ENCODE peak calls at places on chromosome 12, in eight cellular contexts. F, N, M, U, X, W, S and H are unnamed samples.

GRCh38 chr12:93990832-93991748 is 157.3 kb upstream of the PLXNC1 start:
- DNase-seq in F (no peak), N (peak; percentile 64), M (no peak), U (no peak), X (peak; percentile 39), W (peak; percentile 36), S (no peak), H (peak; percentile 53)

GRCh38 chr12:89968151-89968699 is 259.6 kb upstream of the ATP2B1 start:
- DNase-seq in F (no peak), N (no peak), M (no peak), U (no peak), X (no peak), W (no peak), S (no peak), H (no peak)

GRCh38 chr12:130650131-130650530 is 66.0 kb downstream of the RIMBP2 start:
- DNase-seq in F (no peak), N (no peak), M (no peak), U (no peak), X (no peak), W (no peak), S (no peak), H (no peak)

GRCh38 chr12:67698711-67699603 is 50.4 kb downstream of the DYRK2 start:
- DNase-seq in F (no peak), N (peak; percentile 67), M (no peak), U (peak; percentile 53), X (no peak), W (no peak), S (peak; percentile 57), H (no peak)

GRCh38 chr12:89016970-89017778 is 335.1 kb downstream of the DUSP6 start:
- DNase-seq in F (no peak), N (peak; percentile 62), M (no peak), U (peak; percentile 90), X (peak; percentile 13), W (peak; percentile 63), S (no peak), H (peak; percentile 62)

GRCh38 chr12:20305470-20305869 is 62.9 kb upstream of the PDE3A start:
- DNase-seq in F (no peak), N (peak; percentile 7), M (no peak), U (no peak), X (no peak), W (no peak), S (no peak), H (no peak)

GRCh38 chr12:25942709-25943108 is 15.8 kb upstream of the RASSF8 start:
- DNase-seq in F (no peak), N (peak; percentile 32), M (no peak), U (no peak), X (no peak), W (no peak), S (no peak), H (no peak)

GRCh38 chr12:52920937-52921336 is 16.1 kb upstream of the KRT8 start:
- DNase-seq in F (no peak), N (no peak), M (no peak), U (peak; percentile 19), X (no peak), W (no peak), S (no peak), H (peak; percentile 74)

GRCh38 chr12:70305794-70306193 is 60.3 kb upstream of the KCNMB4 start:
- DNase-seq in F (no peak), N (peak; percentile 51), M (no peak), U (no peak), X (no peak), W (no peak), S (no peak), H (no peak)

GRCh38 chr12:57726151-57726883 is 12.2 kb downstream of the AGAP2 start:
- DNase-seq in F (peak; percentile 21), N (peak; percentile 67), M (no peak), U (peak; percentile 88), X (peak; percentile 73), W (peak; percentile 95), S (no peak), H (peak; percentile 83)

GRCh38 chr12:113259499-113259953 is 38.3 kb downstream of the TPCN1 start:
- DNase-seq in F (no peak), N (no peak), M (no peak), U (no peak), X (peak; percentile 91), W (peak; percentile 86), S (no peak), H (no peak)

GRCh38 chr12:120598674-120599463 is 17.7 kb upstream of the POP5 start:
- DNase-seq in F (no peak), N (peak; percentile 31), M (no peak), U (peak; percentile 44), X (no peak), W (peak; percentile 26), S (no peak), H (no peak)

GRCh38 chr12:88946377-88946997 is 366.2 kb upstream of the KITLG start:
- DNase-seq in F (no peak), N (peak; percentile 88), M (no peak), U (no peak), X (no peak), W (no peak), S (no peak), H (no peak)

DNA sequence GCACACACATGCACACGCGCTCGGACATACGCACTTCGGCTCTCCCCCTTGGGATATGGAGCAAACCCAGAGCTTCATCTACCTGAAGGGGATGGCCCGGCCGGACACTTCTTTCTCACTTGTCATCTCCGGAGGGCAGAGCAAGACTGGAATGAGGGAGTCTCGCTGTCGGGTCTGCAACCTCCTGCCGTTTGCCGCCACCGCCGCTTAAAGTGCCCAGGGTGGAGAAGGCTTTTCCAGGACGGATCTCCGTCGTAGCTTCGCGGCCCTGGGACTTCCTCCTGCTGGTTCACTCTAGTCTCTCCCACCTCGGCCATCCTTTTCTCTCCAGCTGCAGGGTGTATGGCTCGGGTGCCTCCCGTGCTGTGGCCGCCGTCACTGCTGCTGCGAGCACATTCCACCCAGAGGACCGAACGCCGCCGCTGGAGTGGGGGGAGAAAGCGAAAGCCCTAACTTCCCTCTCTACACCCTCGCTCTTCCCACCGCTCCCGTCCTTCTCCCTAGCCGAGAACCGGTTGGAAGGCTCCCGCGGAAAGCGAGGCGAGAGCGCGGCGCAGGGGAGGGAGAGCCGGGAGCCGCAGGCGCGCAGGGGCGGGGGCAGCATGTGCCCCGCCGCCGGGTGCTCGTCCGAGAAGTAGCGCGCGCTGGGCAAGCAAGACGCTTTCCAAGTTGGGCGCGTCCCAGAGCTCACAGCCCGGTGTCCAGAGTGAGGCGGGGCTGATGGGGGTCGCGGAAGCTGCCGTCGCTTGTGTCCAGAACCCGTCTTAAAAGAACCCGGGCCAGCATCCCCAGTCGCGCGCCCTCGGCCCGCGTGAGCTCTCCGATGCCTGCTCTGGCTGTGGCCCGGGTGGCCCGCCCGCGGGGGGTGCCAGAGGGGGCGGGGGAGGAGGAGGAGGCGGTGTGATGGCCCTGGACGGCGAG is at the start of gene TRHDE:
- DNase-seq in F (no peak), N (peak; percentile 79), M (no peak), U (peak; percentile 60), X (no peak), W (peak; percentile 12), S (no peak), H (no peak)
- H3K4me3 ChIP-seq in F (peak within 1 kb of the TSS; percentile 55), N (peak within 1 kb of the TSS; percentile 72), M (peak within 1 kb of the TSS; percentile 82), U (peak within 1 kb of the TSS; percentile 98), X (peak within 1 kb of the TSS; percentile 66), W (peak within 1 kb of the TSS; percentile 3), S (no peak within 1 kb of the TSS), H (no peak within 1 kb of the TSS)

DNA sequence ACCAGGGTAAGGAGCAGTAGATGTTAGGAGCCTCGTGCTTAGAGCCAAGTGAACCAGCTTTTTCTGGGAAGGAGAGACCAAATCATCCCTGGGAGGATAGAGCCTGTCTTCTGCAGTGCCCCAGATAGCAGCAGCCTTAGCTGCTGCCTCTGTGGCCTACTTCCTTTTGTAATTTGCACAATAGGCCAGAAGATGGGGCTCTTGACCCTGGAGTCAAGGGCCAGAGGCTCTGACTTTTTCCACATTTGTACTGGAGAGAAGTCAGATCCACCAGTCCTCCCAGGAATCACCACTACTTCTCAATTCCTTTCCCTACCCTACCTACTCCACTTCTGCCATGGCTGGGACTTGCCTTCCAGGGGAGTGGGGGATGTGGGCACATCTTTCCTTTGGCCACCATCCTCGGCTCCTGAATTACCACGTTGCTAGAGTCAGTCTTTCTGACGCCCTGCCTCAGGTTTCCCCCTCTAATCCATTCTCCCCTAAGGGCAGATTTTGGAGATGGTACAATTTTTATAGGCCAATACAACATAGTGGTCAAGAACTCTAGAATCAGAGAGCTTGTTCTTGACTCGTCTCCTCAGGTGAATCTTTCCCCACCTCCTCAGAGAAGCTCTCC is 3.3 kb upstream of the SLC4A8 start:
- DNase-seq in F (no peak), N (peak; percentile 53), M (no peak), U (peak; percentile 84), X (no peak), W (peak; percentile 70), S (peak; percentile 13), H (peak; percentile 73)
- TF ChIP-seq CTCF in F (peak; percentile 27), N (peak; percentile 62), M (peak; percentile 23), U (peak; percentile 79), X (peak; percentile 70), W (peak; percentile 84), S (peak; percentile 48), H (peak; percentile 88)

GRCh38 chr12:133073836-133074235 is 6.9 kb upstream of the ZNF140 start:
- DNase-seq in F (no peak), N (no peak), M (no peak), U (no peak), X (no peak), W (no peak), S (no peak), H (no peak)
- H3K9me3 ChIP-seq in F (peaks cover 5% of the 10 kb centered on the region), N (no peaks in the 10 kb centered on the region), M (peaks cover 86% of the 10 kb centered on the region), U (peaks cover 34% of the 10 kb centered on the region), X (peaks cover 100% of the 10 kb centered on the region), W (no peaks in the 10 kb centered on the region), S (peaks cover 21% of the 10 kb centered on the region), H (peaks cover 35% of the 10 kb centered on the region)

GRCh38 chr12:55058082-55058481 is 38.3 kb downstream of the NEUROD4 start:
- DNase-seq in F (no peak), N (no peak), M (no peak), U (no peak), X (no peak), W (no peak), S (no peak), H (no peak)

GRCh38 chr12:55058776-55059175 is 39.0 kb downstream of the NEUROD4 start:
- DNase-seq in F (no peak), N (no peak), M (no peak), U (no peak), X (no peak), W (no peak), S (no peak), H (no peak)

GRCh38 chr12:55060470-55060869 is 40.7 kb downstream of the NEUROD4 start:
- DNase-seq in F (no peak), N (no peak), M (no peak), U (peak; percentile 4), X (no peak), W (no peak), S (no peak), H (no peak)

GRCh38 chr12:55063291-55063690 is 43.5 kb downstream of the NEUROD4 start:
- DNase-seq in F (no peak), N (no peak), M (no peak), U (no peak), X (no peak), W (no peak), S (no peak), H (no peak)

DNA sequence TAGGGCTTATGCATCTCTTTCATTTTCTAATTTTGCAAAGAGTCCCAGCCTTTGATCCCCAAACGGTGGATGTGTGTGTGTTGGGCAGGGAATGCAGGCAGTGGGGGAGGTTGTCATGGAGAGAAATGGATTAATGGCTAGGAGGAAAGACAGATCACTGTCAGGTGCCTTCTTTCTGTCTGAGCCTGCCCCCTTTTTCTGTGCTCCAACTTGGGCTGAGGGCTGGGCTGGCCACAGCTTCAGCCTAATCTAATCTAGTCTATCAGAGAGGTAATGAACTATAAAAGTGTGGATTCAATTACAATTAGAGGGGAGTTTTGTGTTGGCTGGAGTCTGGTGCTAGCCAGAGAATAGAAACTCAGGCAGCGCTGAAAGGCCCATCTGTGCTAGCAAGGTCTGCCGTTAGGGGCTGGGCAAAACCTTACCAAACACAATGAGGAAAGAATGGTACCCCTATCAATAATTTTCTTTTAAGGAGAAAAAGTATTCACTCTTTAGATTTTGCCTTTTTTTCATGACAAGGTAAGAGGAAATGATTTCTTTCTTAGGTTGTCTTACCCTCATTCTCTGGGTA is 41.3 kb downstream of the NEUROD4 start:
- DNase-seq in F (no peak), N (no peak), M (no peak), U (no peak), X (no peak), W (no peak), S (no peak), H (no peak)
- H3K4me3 ChIP-seq in F (no peak overlapping the region), N (no peak overlapping the region), M (no peak overlapping the region), U (no peak overlapping the region), X (no peak overlapping the region), W (no peak overlapping the region), S (no peak overlapping the region), H (no peak overlapping the region)